ENCODE peak calls at places on chromosomes 16 and 17, in six cellular contexts. A is K562, R is GM12878, I is GM12892, B is HepG2, L is H1. K is an unnamed sample.
A peak's percentile ranks its signal among the peaks of the same experiment; 100 is the strongest.

GRCh38 chr17:32486091-32486700 is 597 bp upstream of the CDK5R1 start:
- DNase-seq in A (peak; percentile 92), R (no peak), I (peak; percentile 72), B (peak; percentile 49), L (peak; percentile 81), K (peak; percentile 76)

GRCh38 chr17:74063439-74063838 is 140.0 kb upstream of the RPL38 start:
- DNase-seq in A (no peak), R (no peak), I (no peak), B (no peak), L (no peak), K (no peak)

GRCh38 chr16:46822270-46822669 is 8.7 kb downstream of the C16orf87 start:
- DNase-seq in A (no peak), R (peak; percentile 57), I (no peak), B (no peak), L (no peak), K (no peak)

GRCh38 chr17:2594657-2595085 is 1.2 kb downstream of the PAFAH1B1 start:
- DNase-seq in A (no peak), R (no peak), I (no peak), B (no peak), L (no peak), K (no peak)

GRCh38 chr17:2393184-2393953 is 7.5 kb downstream of the MNT start:
- DNase-seq in A (peak; percentile 89), R (no peak), I (peak; percentile 91), B (peak; percentile 42), L (peak; percentile 88), K (peak; percentile 92)

GRCh38 chr16:921321-921905 is 49.4 kb downstream of the LMF1 start:
- DNase-seq in A (no peak), R (no peak), I (no peak), B (no peak), L (no peak), K (no peak)

GRCh38 chr17:15462962-15463361 is 4.5 kb downstream of the CDRT4 start:
- DNase-seq in A (no peak), R (no peak), I (no peak), B (no peak), L (no peak), K (no peak)

GRCh38 chr17:37220609-37220953 is 155.2 kb upstream of the C17orf78 start:
- DNase-seq in A (no peak), R (no peak), I (no peak), B (no peak), L (no peak), K (no peak)

GRCh38 chr17:49834118-49834743 is 13.6 kb downstream of the TAC4 start:
- DNase-seq in A (no peak), R (no peak), I (no peak), B (no peak), L (no peak), K (no peak)

GRCh38 chr16:69476920-69477418 is 52.5 kb downstream of the CYB5B start:
- DNase-seq in A (peak; percentile 29), R (no peak), I (no peak), B (peak; percentile 29), L (no peak), K (no peak)

GRCh38 chr17:15999974-16000827 is 577 bp downstream of the TTC19 start:
- DNase-seq in A (no peak), R (no peak), I (no peak), B (peak; percentile 15), L (no peak), K (no peak)

GRCh38 chr17:193841-194806 is 12.7 kb upstream of the DOC2B start:
- DNase-seq in A (no peak), R (no peak), I (no peak), B (peak; percentile 60), L (no peak), K (no peak)

GRCh38 chr17:1797323-1797722 is 32.4 kb downstream of the SMYD4 start:
- DNase-seq in A (peak; percentile 18), R (no peak), I (no peak), B (no peak), L (no peak), K (no peak)

GRCh38 chr17:29376667-29377268 is 13.4 kb upstream of the TAOK1 start:
- DNase-seq in A (no peak), R (no peak), I (no peak), B (no peak), L (no peak), K (no peak)

GRCh38 chr16:47475786-47476185 is 14.7 kb downstream of the PHKB start:
- DNase-seq in A (no peak), R (no peak), I (no peak), B (peak; percentile 93), L (no peak), K (no peak)

GRCh38 chr17:75589919-75590303 is 2.3 kb downstream of the MYO15B start:
- DNase-seq in A (no peak), R (no peak), I (no peak), B (no peak), L (no peak), K (no peak)

GRCh38 chr17:38969281-38969680 is 2.1 kb upstream of the FBXO47 start:
- DNase-seq in A (no peak), R (no peak), I (no peak), B (no peak), L (peak; percentile 30), K (no peak)

GRCh38 chr16:29745853-29746345 is at the start of gene C16orf54:
- DNase-seq in A (no peak), R (peak; percentile 89), I (peak; percentile 61), B (no peak), L (peak; percentile 65), K (peak; percentile 60)

GRCh38 chr16:66030036-66030435 is 336.5 kb upstream of the CDH5 start:
- DNase-seq in A (no peak), R (no peak), I (no peak), B (no peak), L (no peak), K (no peak)

GRCh38 chr16:84927621-84928591 is 83.4 kb downstream of the ZDHHC7 start:
- DNase-seq in A (no peak), R (no peak), I (no peak), B (no peak), L (no peak), K (no peak)

GRCh38 chr17:39229274-39229913 is 3.6 kb upstream of the STAC2 start:
- DNase-seq in A (peak; percentile 52), R (no peak), I (peak; percentile 10), B (no peak), L (no peak), K (no peak)

GRCh38 chr17:9825751-9826150 is at the start of gene GLP2R:
- DNase-seq in A (no peak), R (no peak), I (no peak), B (no peak), L (no peak), K (no peak)

GRCh38 chr16:15963307-15963910 is 14.0 kb downstream of the ABCC1 start:
- DNase-seq in A (no peak), R (no peak), I (no peak), B (no peak), L (no peak), K (no peak)
- TF ChIP-seq TAF1 in A (no peak), R (no peak), I (no peak), B (no peak), L (no peak), K (no peak)

DNA sequence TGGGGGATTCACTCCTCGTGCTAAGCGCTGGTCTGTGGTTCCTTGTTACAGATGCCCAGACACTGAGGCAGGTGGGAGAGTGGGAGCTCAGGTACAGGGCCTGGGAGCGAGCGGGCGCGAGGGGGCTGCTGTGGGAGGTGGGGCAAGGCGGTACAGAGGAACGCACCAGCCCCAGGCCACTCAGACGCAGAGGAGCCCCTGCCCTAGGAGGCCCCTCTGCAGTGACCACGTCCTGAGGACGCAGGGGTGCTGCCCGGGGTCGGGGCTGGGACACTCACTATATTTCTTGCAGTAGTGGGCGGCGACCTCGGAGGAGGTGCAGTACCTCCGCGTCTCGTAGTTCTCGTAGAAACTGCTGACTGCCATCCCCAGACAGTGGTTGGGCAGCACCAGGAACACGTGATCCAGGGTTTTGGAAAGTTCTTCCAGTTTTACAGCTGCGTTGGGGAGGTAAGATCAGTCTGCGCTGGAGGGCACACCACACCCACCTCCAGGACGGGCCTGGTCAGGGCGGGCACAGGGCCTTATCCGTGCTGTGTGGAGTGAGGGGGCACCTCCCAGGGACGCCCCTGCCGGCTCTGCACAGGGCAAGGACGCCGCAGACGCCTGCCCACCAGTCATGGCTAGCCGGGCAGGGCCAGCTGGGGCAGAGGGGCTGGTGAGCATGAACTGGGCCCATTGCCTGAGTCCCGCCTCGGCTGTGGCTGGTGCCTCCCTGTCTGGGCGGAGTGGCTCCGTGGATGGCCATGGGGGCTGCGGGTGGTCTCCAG is 16.3 kb upstream of the RNPS1 start:
- DNase-seq in A (no peak), R (no peak), I (no peak), B (no peak), L (no peak), K (no peak)
- TF ChIP-seq POLR2A in A (no peak), R (no peak), I (no peak), B (no peak), L (no peak), K (no peak)

DNA sequence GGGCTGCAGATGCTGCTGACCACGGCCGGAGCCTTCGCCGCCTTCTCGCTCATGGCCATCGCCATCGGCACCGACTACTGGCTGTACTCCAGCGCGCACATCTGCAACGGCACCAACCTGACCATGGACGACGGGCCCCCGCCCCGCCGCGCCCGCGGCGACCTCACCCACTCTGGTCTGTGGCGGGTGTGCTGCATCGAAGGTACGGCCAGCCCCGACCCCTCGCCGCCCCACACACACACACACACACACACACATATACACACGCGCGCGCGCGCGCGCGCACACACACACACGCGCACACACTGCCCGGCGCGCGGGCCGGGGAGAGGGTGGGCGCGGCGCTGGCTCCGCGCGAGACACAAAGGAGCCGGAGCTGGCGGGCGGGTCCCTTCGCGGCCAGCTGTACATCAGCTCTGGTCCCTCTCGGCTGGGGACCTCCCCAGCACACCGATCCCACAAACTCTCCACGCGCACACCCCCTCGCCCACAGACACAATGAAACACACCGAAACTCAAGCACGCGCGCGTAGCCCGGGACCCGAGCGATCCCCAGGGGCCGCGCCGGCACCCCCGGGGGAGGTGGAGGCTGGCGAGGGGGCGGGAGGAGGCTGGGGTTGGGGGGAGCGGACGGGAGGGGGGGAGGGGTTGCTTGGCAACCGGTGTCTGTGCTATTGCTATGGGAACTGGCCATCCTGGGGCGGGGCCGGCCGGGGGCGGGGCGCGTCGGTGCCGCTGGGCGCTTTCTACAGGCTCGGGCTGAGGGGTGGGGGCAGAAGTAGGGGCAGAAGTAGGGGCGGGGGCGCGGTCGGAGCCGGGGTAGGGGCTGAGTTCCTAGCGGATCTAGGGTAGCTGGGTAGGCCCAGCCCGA is 658 bp downstream of the CACNG4 start:
- DNase-seq in A (peak; percentile 34), R (no peak), I (no peak), B (no peak), L (peak; percentile 85), K (peak; percentile 55)
- TF ChIP-seq TAF1 in A (no peak), R (no peak), I (no peak), B (no peak), L (no peak), K (no peak)

DNA sequence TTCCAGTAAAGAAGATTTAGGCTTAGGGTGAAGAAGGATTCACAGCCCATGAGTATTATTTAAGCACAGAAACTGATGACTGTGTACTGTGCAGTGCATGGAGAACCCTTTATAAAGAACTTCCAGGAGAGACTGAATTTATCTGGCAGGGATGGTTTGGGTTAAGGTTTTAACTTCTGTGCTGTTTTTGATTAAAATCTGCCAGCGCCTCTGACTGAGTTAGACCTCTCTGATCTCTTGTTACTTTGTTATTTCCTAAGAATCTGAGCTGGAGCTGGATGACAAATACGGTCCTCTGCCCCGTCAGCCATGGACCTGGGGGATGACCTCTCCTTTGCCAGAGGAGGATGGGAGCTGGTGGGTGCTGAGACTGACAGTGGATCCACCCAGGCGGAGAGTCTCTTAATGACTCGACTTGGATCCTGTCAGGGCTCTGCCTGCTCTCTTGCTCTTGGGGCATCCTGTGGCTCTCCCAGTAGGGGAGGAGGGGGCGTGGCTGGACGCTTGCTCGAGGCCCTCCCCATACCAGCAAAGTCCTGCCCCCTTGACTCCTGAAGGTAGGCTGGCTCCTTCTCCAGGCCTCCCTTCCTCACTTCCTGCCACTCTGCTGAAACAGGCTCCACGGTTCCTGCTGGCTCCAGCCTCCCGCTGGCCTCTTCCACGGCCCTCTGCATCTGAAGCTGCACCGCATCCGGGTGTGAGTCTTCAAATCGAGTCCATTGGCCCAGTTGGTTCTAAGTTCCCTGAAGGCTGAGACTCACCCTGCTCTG is 24.8 kb upstream of the MAP3K14 start:
- DNase-seq in A (peak; percentile 71), R (no peak), I (no peak), B (peak; percentile 41), L (peak; percentile 90), K (no peak)
- TF ChIP-seq POLR2A in A (no peak), R (no peak), I (no peak), B (no peak), L (no peak), K (no peak)